ENCODE peak calls at places on chromosomes 16 and 17, in nine cellular contexts. A is stimulated activated naive CD4-positive, alpha-beta T cell; X is body of pancreas; Y is stimulated activated CD8-positive, alpha-beta memory T cell treated with anti-CD3 and anti-CD28 coated beads, Interleukin-12 subunit alpha, Interleukin-12 subunit beta, amount 100 ng/mL, for 1 hour; F is activated naive CD4-positive, alpha-beta T cell treated with anti-CD3 and anti-CD28 coated beads for 36 hours; G is GM13977; Z is left colon; E is NCI-H774; I is NCI-H1930. P is an unnamed sample.

GRCh38 chr17:692116-692515 is 22.5 kb downstream of the VPS53 start:
- DNase-seq in I (no peak), X (no peak), Z (no peak), E (no peak), A (no peak), G (no peak), F (no peak), Y (no peak), P (no peak)

GRCh38 chr17:19979917-19980770 is 2.5 kb upstream of the AKAP10 start:
- DNase-seq in G (no peak), I (no peak), A (no peak), Y (no peak), F (no peak), Z (no peak), E (no peak), X (peak; percentile 22), P (no peak)

GRCh38 chr17:30379303-30380105 is 777 bp downstream of the CPD start:
- DNase-seq in A (peak; percentile 8), Y (peak; percentile 10), F (peak; percentile 49), G (peak; percentile 39), E (peak; percentile 17), Z (peak; percentile 31), X (peak; percentile 27), I (no peak), P (no peak)

GRCh38 chr17:48498168-48498840 is 32.5 kb downstream of the HOXB1 start:
- DNase-seq in Y (no peak), G (no peak), Z (no peak), X (no peak), A (no peak), F (no peak), E (peak; percentile 97), I (no peak), P (no peak)

GRCh38 chr17:82065193-82065637 is 389 bp downstream of the DUS1L start:
- DNase-seq in Z (no peak), A (no peak), X (no peak), E (no peak), Y (no peak), F (no peak), I (no peak), G (no peak), P (no peak)

GRCh38 chr17:76094046-76094445 is 9.5 kb downstream of the EXOC7 start:
- DNase-seq in A (no peak), F (no peak), X (no peak), E (no peak), G (no peak), Z (peak; percentile 11), I (no peak), Y (no peak), P (no peak)

GRCh38 chr17:73901661-73902415 is 257.6 kb upstream of the SDK2 start:
- DNase-seq in Y (no peak), X (peak; percentile 34), Z (peak; percentile 79), I (no peak), F (peak; percentile 52), E (peak; percentile 91), A (no peak), G (peak; percentile 12), P (peak; percentile 47)

GRCh38 chr16:66937725-66938337 is 2.5 kb downstream of the CES2 start:
- DNase-seq in A (no peak), Y (no peak), G (no peak), E (no peak), F (no peak), Z (no peak), I (no peak), X (no peak), P (no peak)

GRCh38 chr16:89476379-89476778 is 14.0 kb downstream of the ANKRD11 start:
- DNase-seq in Y (no peak), A (no peak), E (no peak), I (no peak), F (no peak), X (peak; percentile 44), G (no peak), Z (no peak), P (no peak)

GRCh38 chr16:12574721-12575120 is 229.0 kb downstream of the CPPED1 start:
- DNase-seq in Y (no peak), Z (no peak), X (no peak), A (no peak), F (no peak), E (no peak), G (no peak), I (no peak), P (no peak)

GRCh38 chr17:64118452-64118979 is 11.4 kb downstream of the ERN1 start:
- DNase-seq in X (peak; percentile 73), E (peak; percentile 54), Y (no peak), I (no peak), A (no peak), Z (no peak), F (no peak), G (no peak), P (no peak)

GRCh38 chr16:66695935-66696668 is 441 bp downstream of the CMTM4 start:
- DNase-seq in X (peak; percentile 76), I (no peak), E (no peak), F (peak; percentile 12), A (peak; percentile 15), Y (no peak), G (peak; percentile 25), Z (peak; percentile 73), P (peak; percentile 6)

GRCh38 chr17:80568246-80568645 is 23.6 kb downstream of the RPTOR start:
- DNase-seq in A (no peak), E (no peak), Y (no peak), X (no peak), G (no peak), F (no peak), I (no peak), Z (no peak), P (no peak)

GRCh38 chr16:29987371-29988085 is 7.9 kb downstream of the HIRIP3 start:
- DNase-seq in A (no peak), G (no peak), F (no peak), Y (no peak), I (no peak), E (no peak), X (no peak), Z (no peak), P (no peak)

GRCh38 chr16:5058476-5058875 is 7.3 kb downstream of the C16orf89 start:
- DNase-seq in F (no peak), I (no peak), X (no peak), G (no peak), Y (no peak), Z (peak; percentile 5), A (no peak), E (no peak), P (peak; percentile 48)

GRCh38 chr16:15513169-15513568 is 78.8 kb downstream of the BMERB1 start:
- DNase-seq in A (no peak), E (no peak), X (no peak), G (no peak), Z (no peak), I (no peak), F (no peak), Y (no peak), P (no peak)

GRCh38 chr16:52068447-52069074 is 478.4 kb downstream of the TOX3 start:
- DNase-seq in G (no peak), Z (peak; percentile 25), E (peak; percentile 76), I (peak; percentile 64), Y (no peak), A (no peak), F (no peak), X (peak; percentile 54), P (peak; percentile 45)

GRCh38 chr17:44602390-44602789 is 45.1 kb downstream of the FZD2 start:
- DNase-seq in Z (no peak), E (no peak), G (no peak), Y (no peak), X (peak; percentile 48), A (no peak), I (no peak), F (no peak), P (no peak)

GRCh38 chr17:81295678-81296381 is 723 bp upstream of the SLC38A10 start:
- DNase-seq in Y (peak; percentile 29), X (peak; percentile 89), I (no peak), A (peak; percentile 55), E (peak; percentile 37), Z (peak; percentile 83), G (peak; percentile 74), F (peak; percentile 67), P (no peak)

GRCh38 chr17:31740611-31741082 is 118.4 kb downstream of the COPRS start:
- DNase-seq in E (no peak), A (no peak), G (no peak), F (no peak), Z (no peak), I (no peak), Y (no peak), X (no peak), P (no peak)

GRCh38 chr16:29674188-29674587 is 4.8 kb upstream of the QPRT start:
- DNase-seq in Y (no peak), A (no peak), E (no peak), I (no peak), Z (peak; percentile 83), F (no peak), G (no peak), X (peak; percentile 26), P (no peak)

GRCh38 chr17:1485311-1485747 is 7.2 kb downstream of the MYO1C start:
- DNase-seq in G (peak; percentile 80), Z (peak; percentile 53), E (no peak), Y (no peak), X (peak; percentile 47), F (no peak), I (no peak), A (peak; percentile 37), P (peak; percentile 78)

GRCh38 chr16:47461598-47462266 is 601 bp downstream of the PHKB start:
- DNase-seq in E (no peak), Z (peak; percentile 28), X (peak; percentile 27), G (peak; percentile 44), F (peak; percentile 26), A (no peak), Y (no peak), I (no peak), P (no peak)

GRCh38 chr16:66842765-66843164 is 1.4 kb upstream of the CA7 start:
- DNase-seq in G (no peak), A (no peak), E (no peak), I (no peak), Y (no peak), Z (no peak), F (no peak), X (no peak), P (no peak)

GRCh38 chr16:28040039-28040438 is 23.5 kb downstream of the GSG1L start:
- DNase-seq in G (no peak), E (no peak), A (no peak), F (no peak), I (no peak), Y (no peak), X (no peak), Z (no peak), P (no peak)

GRCh38 chr16:56841659-56842058 is 23.3 kb upstream of the SLC12A3 start:
- DNase-seq in A (no peak), F (no peak), I (no peak), Y (no peak), Z (no peak), G (no peak), X (no peak), E (no peak), P (no peak)

GRCh38 chr17:29342148-29342765 is 47.9 kb upstream of the TAOK1 start:
- DNase-seq in Z (no peak), I (no peak), F (no peak), Y (no peak), E (no peak), G (no peak), X (no peak), A (no peak), P (no peak)

GRCh38 chr17:34369196-34369500 is 6.1 kb upstream of the CCL1 start:
- DNase-seq in A (no peak), I (no peak), Y (no peak), Z (no peak), X (no peak), E (no peak), G (no peak), F (no peak), P (no peak)

P was measured in neuronal stem cell.